ENCODE peak calls at places on chromosomes 1 and 21, in four cellular contexts. N is K562, J is HepG2, M is WTC11. C is an unnamed sample.

GRCh38 chr1:67831850-67832513 is 1.3 kb downstream of the GNG12 start:
- DNase-seq in J (no peak), M (no peak), N (peak), C (peak)

GRCh38 chr1:162090378-162090777 is 20.9 kb downstream of the NOS1AP start:
- DNase-seq in M (no peak), J (no peak), N (no peak), C (no peak)

GRCh38 chr1:10759413-10760200 is 36.8 kb downstream of the CASZ1 start:
- DNase-seq in N (no peak), M (no peak), J (peak), C (no peak)

GRCh38 chr1:204894606-204895005 is 23.9 kb downstream of the NFASC start:
- DNase-seq in N (no peak), J (no peak), M (no peak), C (no peak)

GRCh38 chr1:234925440-234926251 is 203.0 kb downstream of the TOMM20 start:
- DNase-seq in M (no peak), N (no peak), J (peak), C (no peak)

GRCh38 chr1:29540801-29541357 is 304.6 kb downstream of the PTPRU start:
- DNase-seq in M (no peak), J (no peak), N (no peak), C (no peak)

GRCh38 chr1:179547021-179547535 is 28.7 kb downstream of the NPHS2 start:
- DNase-seq in N (no peak), J (no peak), M (no peak), C (no peak)

GRCh38 chr21:42187976-42188653 is 30.8 kb upstream of the ABCG1 start:
- DNase-seq in M (no peak), J (no peak), N (no peak), C (no peak)

GRCh38 chr1:68141079-68141800 is 90.8 kb upstream of the DIRAS3 start:
- DNase-seq in J (no peak), N (no peak), M (no peak), C (no peak)

GRCh38 chr1:210935905-210936304 is 198.0 kb downstream of the KCNH1 start:
- DNase-seq in N (no peak), M (no peak), J (no peak), C (no peak)

GRCh38 chr1:15290382-15290781 is 43.4 kb downstream of the FHAD1 start:
- DNase-seq in M (no peak), N (no peak), J (no peak), C (no peak)

GRCh38 chr1:241600496-241600901 is 39.7 kb downstream of the CHML start:
- DNase-seq in M (no peak), J (no peak), N (no peak), C (no peak)

GRCh38 chr1:212606042-212606733 is 2.4 kb upstream of the ATF3 start:
- DNase-seq in M (no peak), N (no peak), J (no peak), C (no peak)

GRCh38 chr1:232627645-232628334 is 2.1 kb downstream of the SIPA1L2 start:
- DNase-seq in N (peak), M (no peak), J (no peak), C (no peak)

GRCh38 chr1:9835758-9836631 is 12.2 kb upstream of the CLSTN1 start:
- DNase-seq in J (peak), N (no peak), M (peak), C (no peak)

GRCh38 chr1:206771353-206771722 is 765 bp downstream of the IL19 start:
- DNase-seq in J (no peak), M (no peak), N (no peak), C (no peak)

GRCh38 chr1:206769331-206769731 is 1.2 kb upstream of the IL19 start:
- DNase-seq in J (no peak), M (no peak), N (no peak), C (no peak)

GRCh38 chr1:206772228-206773002 is at the start of gene IL10:
- DNase-seq in J (no peak), N (no peak), M (no peak), C (no peak)

GRCh38 chr1:206768472-206769330 is 1.9 kb upstream of the IL19 start:
- DNase-seq in J (no peak), N (no peak), M (no peak), C (no peak)

DNA sequence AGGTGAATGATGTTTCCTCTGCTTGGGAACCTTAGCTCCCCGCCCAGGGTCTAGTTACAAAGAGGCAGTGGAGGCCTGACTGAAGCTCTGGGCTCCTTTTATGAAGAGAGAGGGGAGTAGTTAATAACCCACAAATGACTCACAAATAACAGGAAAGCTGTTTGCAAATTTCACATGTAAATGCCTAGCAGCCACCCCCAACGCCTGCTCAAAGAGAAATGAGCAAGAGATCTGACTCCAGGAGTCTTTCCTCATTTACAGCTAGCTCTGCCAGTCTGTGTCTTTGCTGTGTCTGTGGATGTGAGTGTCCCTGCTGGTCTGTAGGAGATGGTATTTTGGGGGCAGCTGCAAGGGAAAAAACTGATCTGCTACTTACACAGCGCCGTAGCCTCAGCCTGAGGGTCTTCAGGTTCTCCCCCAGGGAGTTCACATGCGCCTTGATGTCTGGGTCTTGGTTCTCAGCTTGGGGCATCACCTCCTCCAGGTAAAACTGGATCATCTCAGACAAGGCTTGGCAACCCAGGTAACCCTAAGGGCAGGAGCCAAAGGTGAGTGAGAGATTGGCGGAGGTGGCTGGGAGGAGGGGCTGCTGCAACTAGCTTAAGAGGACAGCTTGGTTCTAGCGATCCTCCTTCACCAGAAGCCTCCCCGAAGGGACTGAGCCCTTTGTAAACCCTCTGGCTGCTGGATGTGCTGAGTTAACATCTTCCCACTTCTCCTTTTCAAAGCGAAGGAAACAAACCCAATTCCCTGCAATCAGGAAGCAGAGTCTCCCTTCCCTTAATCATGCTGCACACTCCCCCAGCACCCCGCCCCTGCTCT is at the start of gene IL19:
- DNase-seq in N (no peak), J (no peak), M (no peak), C (no peak)
- TF ChIP-seq ELF4 in N (no peak), J (no peak), M (no peak), C (no peak)

GRCh38 chr1:93635614-93636543 is 45.8 kb downstream of the BCAR3 start:
- DNase-seq in M (peak), N (no peak), J (no peak), C (no peak)
- TF ChIP-seq ELF4 in M (no peak), N (no peak), J (no peak), C (no peak)

GRCh38 chr1:84613026-84613425 is 38.8 kb upstream of the CTBS start:
- DNase-seq in N (no peak), M (no peak), J (no peak), C (no peak)
- TF ChIP-seq ELF4 in N (no peak), M (no peak), J (no peak), C (no peak)

GRCh38 chr1:156286061-156286460 is 1.9 kb downstream of the TMEM79 start:
- DNase-seq in M (no peak), J (no peak), N (no peak), C (no peak)

GRCh38 chr1:156284112-156284511 is at the start of gene TMEM79:
- DNase-seq in J (no peak), N (no peak), M (no peak), C (no peak)

GRCh38 chr1:156282479-156283222 is at the start of gene SMG5:
- DNase-seq in M (peak), N (peak), J (peak), C (peak)

GRCh38 chr1:156284762-156285161 is 637 bp downstream of the TMEM79 start:
- DNase-seq in M (no peak), N (no peak), J (no peak), C (no peak)

DNA sequence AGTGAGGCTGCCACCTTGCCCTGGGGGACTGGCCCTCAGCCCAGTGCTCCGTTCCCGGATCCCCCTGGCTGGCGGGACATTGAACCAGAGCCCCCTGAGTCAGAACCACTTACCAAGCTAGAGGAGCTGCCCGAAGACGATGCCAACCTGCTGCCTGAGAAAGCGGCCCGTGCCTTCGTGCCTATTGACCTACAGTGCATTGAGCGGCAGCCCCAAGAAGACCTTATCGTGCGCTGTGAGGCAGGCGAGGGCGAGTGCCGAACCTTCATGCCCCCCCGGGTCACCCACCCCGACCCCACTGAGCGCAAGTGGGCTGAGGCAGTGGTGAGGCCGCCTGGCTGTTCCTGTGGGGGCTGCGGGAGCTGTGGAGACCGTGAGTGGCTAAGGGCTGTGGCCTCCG is 1.3 kb downstream of the TMEM79 start:
- DNase-seq in M (no peak), J (no peak), N (no peak), C (no peak)
- TF ChIP-seq ELF4 in M (no peak), J (no peak), N (no peak), C (no peak)

DNA sequence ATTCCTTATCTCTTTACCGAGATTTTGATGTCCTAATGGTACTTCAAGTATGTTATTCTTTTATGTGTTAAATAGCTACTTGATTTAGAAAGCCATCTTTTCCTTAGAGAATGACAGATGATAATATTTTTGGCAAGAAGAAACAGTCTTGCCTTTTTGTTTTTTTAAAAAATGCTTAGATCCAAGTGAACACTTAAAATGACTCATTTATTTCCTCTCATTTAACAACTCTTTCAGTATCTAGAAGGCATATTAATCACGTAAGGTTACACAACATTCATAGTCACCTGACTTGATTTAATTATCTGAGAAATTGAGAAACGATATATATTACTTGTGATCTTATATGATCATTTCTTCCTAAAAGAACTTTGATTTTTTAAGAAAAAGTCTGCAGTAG is 52.4 kb downstream of the SUCO start:
- DNase-seq in N (no peak), J (no peak), M (no peak), C (no peak)
- TF ChIP-seq ELF4 in N (no peak), J (no peak), M (no peak), C (no peak)

DNA sequence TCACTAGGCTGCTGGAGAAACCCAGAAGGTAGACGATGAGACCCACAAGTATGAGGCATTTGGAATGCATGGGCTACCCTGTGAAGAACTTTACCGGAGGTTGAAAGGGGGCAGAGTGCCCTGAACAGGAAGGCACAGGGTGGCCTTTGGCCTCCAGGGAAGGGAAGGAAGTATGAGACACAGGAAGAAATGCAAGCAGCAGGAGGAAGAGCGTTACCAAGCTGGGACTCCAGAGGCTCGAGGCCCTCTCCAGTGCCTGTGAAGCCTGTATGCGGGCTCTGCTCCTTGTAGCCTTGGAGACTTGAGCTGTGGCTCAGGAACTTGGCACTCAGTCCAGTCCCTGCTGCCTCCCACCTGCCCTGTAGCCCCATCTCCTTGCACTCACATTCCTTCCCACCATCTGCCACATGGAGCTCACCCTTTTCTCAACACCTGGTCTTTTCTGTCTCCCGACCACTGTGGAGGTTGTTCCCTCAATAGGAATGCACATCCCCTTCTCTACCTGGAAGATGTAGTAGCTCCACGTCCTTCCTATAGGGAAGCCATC is 33.5 kb upstream of the RNF19B start:
- DNase-seq in J (no peak), N (no peak), M (no peak), C (no peak)
- TF ChIP-seq ELF4 in J (no peak), N (no peak), M (no peak), C (no peak)

GRCh38 chr1:91455334-91455733 is 45.3 kb upstream of the CDC7 start:
- DNase-seq in J (no peak), M (no peak), N (no peak), C (no peak)

DNA sequence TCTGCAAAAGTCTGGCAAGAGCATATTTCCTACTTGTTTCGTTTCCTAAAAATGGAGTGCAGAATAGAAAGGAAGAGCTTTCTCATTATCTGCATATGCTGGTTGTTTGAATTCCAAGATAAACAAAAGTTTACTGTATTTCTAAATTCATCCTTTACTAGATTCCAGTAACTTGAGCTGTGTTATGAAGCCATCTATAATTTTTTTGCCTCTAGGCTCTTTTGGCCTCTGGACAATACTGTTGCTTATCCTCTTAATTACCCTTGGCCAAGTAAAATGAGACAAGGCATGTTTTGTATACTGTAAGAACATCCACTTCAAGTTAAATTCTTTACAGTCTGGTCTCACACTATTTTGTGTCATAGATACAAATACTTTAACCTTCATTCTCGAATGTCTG is 45.6 kb upstream of the HFM1 start:
- DNase-seq in M (no peak), N (no peak), J (no peak), C (no peak)
- TF ChIP-seq ELF4 in M (no peak), N (no peak), J (no peak), C (no peak)

GRCh38 chr1:54277451-54278355 is 77.7 kb downstream of the MRPL37 start:
- DNase-seq in M (no peak), J (peak), N (no peak), C (no peak)

GRCh38 chr1:54276617-54277450 is 76.9 kb downstream of the MRPL37 start:
- DNase-seq in N (no peak), M (no peak), J (peak), C (no peak)

GRCh38 chr1:54279457-54279856 is 79.5 kb downstream of the MRPL37 start:
- DNase-seq in M (no peak), J (no peak), N (no peak), C (no peak)

GRCh38 chr1:54280652-54281051 is 80.7 kb downstream of the MRPL37 start:
- DNase-seq in N (no peak), M (no peak), J (no peak), C (no peak)

GRCh38 chr1:54278941-54279422 is 79.0 kb downstream of the MRPL37 start:
- DNase-seq in M (no peak), N (no peak), J (no peak), C (no peak)
- TF ChIP-seq ELF4 in M (no peak), N (no peak), J (no peak), C (no peak)

DNA sequence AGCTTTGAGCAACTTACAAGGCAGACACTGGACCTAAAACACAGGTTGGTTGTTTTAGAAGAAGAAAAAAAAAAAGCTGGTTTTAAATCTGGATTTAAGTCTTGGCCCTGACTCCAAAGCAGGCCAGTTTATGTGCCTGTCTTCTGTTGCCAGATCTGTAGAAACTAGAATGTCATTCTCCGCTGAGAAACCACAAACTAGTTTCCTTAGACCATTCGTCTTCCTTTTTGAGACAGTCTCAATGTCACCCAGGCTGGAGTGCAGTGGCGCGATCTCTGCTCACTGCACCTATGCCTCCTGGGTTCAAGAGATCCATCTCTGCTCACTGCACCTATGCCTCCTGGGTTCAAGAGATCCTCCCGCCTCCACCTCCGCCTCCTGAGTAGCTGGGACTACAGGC is 33.9 kb downstream of the APP start:
- DNase-seq in M (no peak), J (no peak), N (no peak), C (no peak)
- TF ChIP-seq ELF4 in M (no peak), J (no peak), N (no peak), C (no peak)

GRCh38 chr1:117068580-117068979 is 8.5 kb downstream of the TTF2 start:
- DNase-seq in N (no peak), J (no peak), M (no peak), C (no peak)

GRCh38 chr1:117070124-117070523 is 10.0 kb downstream of the TTF2 start:
- DNase-seq in J (no peak), M (no peak), N (no peak), C (no peak)

GRCh38 chr1:117069220-117069844 is 9.2 kb downstream of the TTF2 start:
- DNase-seq in J (no peak), M (no peak), N (no peak), C (no peak)

GRCh38 chr1:117066367-117066766 is 6.2 kb downstream of the TTF2 start:
- DNase-seq in M (no peak), J (no peak), N (no peak), C (no peak)

GRCh38 chr1:117067528-117068370 is 7.6 kb downstream of the TTF2 start:
- DNase-seq in M (peak), J (peak), N (peak), C (peak)
- TF ChIP-seq ELF4 in M (no peak), J (no peak), N (no peak), C (no peak)